ENCODE peak calls at places on chromosome 21, in eight cellular contexts. N, P, J, W, M, B, Y and L are unnamed samples.

GRCh38 chr21:43938751-43939442 is 73.2 kb upstream of the TRAPPC10 start:
- DNase-seq in N (peak), J (peak), M (peak), Y (peak), W (peak), P (peak), B (peak), L (peak)

GRCh38 chr21:42520628-42521253 is 7.1 kb downstream of the SLC37A1 start:
- DNase-seq in J (no peak), P (no peak), W (no peak), B (no peak), Y (peak), N (no peak), M (no peak), L (no peak)

GRCh38 chr21:42039470-42039901 is 29.3 kb upstream of the ZBTB21 start:
- DNase-seq in M (peak), P (no peak), Y (peak), B (no peak), N (no peak), J (no peak), W (no peak), L (peak)

GRCh38 chr21:42513151-42513984 is at the start of gene SLC37A1:
- DNase-seq in Y (peak), M (no peak), N (peak), W (no peak), J (peak), P (peak), B (peak), L (peak)

GRCh38 chr21:43740497-43741156 is 21.7 kb downstream of the PDXK start:
- DNase-seq in Y (peak), M (no peak), P (peak), W (no peak), B (peak), J (peak), N (no peak), L (no peak)

GRCh38 chr21:42739061-42739931 is 85.9 kb downstream of the PDE9A start:
- DNase-seq in P (no peak), J (no peak), W (no peak), Y (no peak), N (no peak), B (no peak), M (no peak), L (no peak)

GRCh38 chr21:34073749-34074282 is 438 bp downstream of the MRPS6 start:
- DNase-seq in P (peak), W (peak), B (peak), M (no peak), J (no peak), N (peak), Y (peak), L (peak)

GRCh38 chr21:43370888-43371570 is 55.9 kb downstream of the SIK1 start:
- DNase-seq in W (no peak), N (no peak), J (no peak), Y (no peak), B (no peak), P (no peak), M (no peak), L (no peak)

GRCh38 chr21:46295996-46296752 is 10.0 kb downstream of the YBEY start:
- DNase-seq in B (peak), P (peak), N (no peak), M (peak), J (peak), W (peak), Y (peak), L (peak)

GRCh38 chr21:25464275-25464674 is 143.0 kb downstream of the MRPL39 start:
- DNase-seq in W (no peak), N (peak), M (no peak), Y (no peak), J (no peak), B (no peak), P (no peak), L (no peak)

GRCh38 chr21:36908260-36908908 is 58.1 kb downstream of the HLCS start:
- DNase-seq in M (no peak), N (no peak), W (no peak), Y (no peak), P (no peak), J (no peak), B (no peak), L (no peak)

GRCh38 chr21:38081663-38082062 is 165.4 kb upstream of the KCNJ6 start:
- DNase-seq in Y (no peak), B (no peak), W (no peak), N (no peak), P (no peak), M (no peak), J (no peak), L (no peak)

GRCh38 chr21:33029975-33030461 is 4.3 kb downstream of the OLIG2 start:
- DNase-seq in Y (no peak), P (no peak), J (no peak), W (no peak), N (no peak), M (no peak), B (no peak), L (no peak)

GRCh38 chr21:46065215-46065992 is 32.5 kb upstream of the COL6A2 start:
- DNase-seq in W (peak), J (peak), P (peak), B (peak), N (no peak), M (peak), Y (peak), L (peak)

GRCh38 chr21:38837806-38838461 is 32.2 kb downstream of the ETS2 start:
- DNase-seq in Y (no peak), N (no peak), J (no peak), B (no peak), M (no peak), P (no peak), W (no peak), L (no peak)

GRCh38 chr21:32735524-32735923 is 7.7 kb upstream of the SYNJ1 start:
- DNase-seq in M (no peak), J (no peak), B (no peak), N (no peak), P (no peak), Y (no peak), W (no peak), L (no peak)

GRCh38 chr21:39461419-39461818 is 9.6 kb downstream of the SH3BGR start:
- DNase-seq in P (no peak), M (no peak), B (no peak), J (no peak), N (peak), Y (no peak), W (no peak), L (no peak)

GRCh38 chr21:15159382-15160020 is 94.7 kb upstream of the NRIP1 start:
- DNase-seq in P (no peak), Y (no peak), M (no peak), W (no peak), B (no peak), N (peak), J (no peak), L (no peak)

GRCh38 chr21:42113926-42114409 is 42.9 kb downstream of the UMODL1 start:
- DNase-seq in Y (peak), M (peak), N (no peak), P (no peak), W (peak), B (no peak), J (no peak), L (no peak)

GRCh38 chr21:32309906-32310460 is 11.3 kb downstream of the MRAP start:
- DNase-seq in N (no peak), J (no peak), W (no peak), B (no peak), P (no peak), Y (no peak), M (no peak), L (no peak)

GRCh38 chr21:46661211-46661625 is 25.7 kb downstream of the PRMT2 start:
- DNase-seq in B (peak), M (no peak), Y (peak), W (peak), P (peak), N (peak), J (peak), L (peak)

GRCh38 chr21:23740463-23740862 is 1866.8 kb downstream of the MRPL39 start:
- DNase-seq in M (no peak), B (no peak), P (no peak), W (no peak), Y (no peak), N (no peak), J (no peak), L (no peak)

DNA sequence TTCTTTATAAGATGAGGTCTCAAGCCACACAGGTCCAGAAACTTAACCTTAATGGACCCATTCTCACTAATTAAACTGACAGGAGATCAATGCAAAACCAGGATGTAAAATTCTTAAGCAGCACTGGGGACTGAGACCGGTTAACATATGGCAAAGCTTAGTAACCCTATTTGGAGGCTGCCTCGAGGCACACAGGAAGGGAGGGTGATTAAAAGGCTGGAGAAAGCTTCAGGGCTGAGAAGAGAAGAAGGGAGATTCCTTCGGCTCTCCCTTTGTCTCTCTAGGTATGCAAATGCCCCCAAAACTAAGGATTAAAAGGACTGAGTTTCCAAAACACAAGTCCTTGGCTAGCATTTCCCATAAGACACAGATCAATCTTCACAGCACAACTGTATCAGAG is 120.8 kb upstream of the DSCAM start:
- DNase-seq in B (no peak), P (no peak), W (no peak), J (no peak), M (no peak), Y (no peak), N (no peak), L (no peak)
- H3K4me3 ChIP-seq in B (no peak), P (no peak), W (no peak), J (no peak), M (no peak), Y (no peak), N (no peak), L (no peak)

GRCh38 chr21:29332461-29333354 is 34.0 kb downstream of the BACH1 start:
- DNase-seq in N (no peak), P (no peak), M (no peak), W (no peak), Y (peak), J (no peak), B (no peak), L (no peak)
- H3K4me3 ChIP-seq in N (no peak), P (no peak), M (no peak), W (no peak), Y (no peak), J (no peak), B (no peak), L (no peak)

GRCh38 chr21:31159808-31160207 is 121.5 kb upstream of the KRTAP19-8 start:
- DNase-seq in J (no peak), W (no peak), N (no peak), M (no peak), Y (no peak), P (no peak), B (no peak), L (no peak)
- H3K4me3 ChIP-seq in J (no peak), W (no peak), N (no peak), M (no peak), Y (no peak), P (no peak), B (peak), L (no peak)

DNA sequence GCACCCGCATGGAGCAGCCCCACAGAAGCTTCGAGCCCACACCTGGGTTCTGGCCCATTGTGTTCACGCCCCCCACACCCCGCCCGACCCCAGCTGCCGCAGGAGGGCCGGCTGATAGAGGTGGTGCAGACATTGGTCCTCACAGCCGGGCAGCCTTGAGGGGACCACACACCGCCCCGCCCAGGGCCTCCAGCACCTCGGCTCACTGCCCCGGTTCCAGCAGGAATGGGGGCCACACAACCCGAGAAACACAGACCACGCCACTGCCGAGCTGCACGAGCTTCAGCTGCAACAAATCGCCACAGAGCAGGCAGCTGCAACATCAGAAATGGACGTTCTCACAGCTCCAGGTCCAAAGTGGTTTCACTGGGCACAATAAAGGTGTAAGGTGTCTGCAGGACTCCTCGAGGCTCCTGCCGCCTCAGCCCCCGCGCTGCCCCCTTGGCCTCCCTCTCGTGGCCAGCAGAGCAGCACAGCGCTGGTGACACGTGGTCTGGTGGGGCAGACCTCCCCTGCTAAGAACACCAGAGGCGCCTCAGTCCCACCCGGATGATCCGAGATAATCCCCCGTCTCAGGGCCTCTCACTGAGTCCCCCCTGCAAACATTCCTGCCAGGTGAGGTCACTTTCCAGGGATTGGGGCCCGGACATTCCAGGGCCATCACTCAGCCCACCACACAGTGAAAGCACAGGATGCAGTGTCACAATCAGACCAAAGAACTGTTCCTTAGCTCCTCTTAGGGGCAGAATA is 62.3 kb upstream of the ADARB1 start:
- DNase-seq in B (peak), J (peak), M (no peak), P (no peak), N (no peak), Y (no peak), W (peak), L (peak)
- H3K4me3 ChIP-seq in B (no peak), J (no peak), M (no peak), P (no peak), N (no peak), Y (no peak), W (no peak), L (no peak)

GRCh38 chr21:35779690-35780570 is 280.4 kb downstream of the SETD4 start:
- DNase-seq in J (no peak), Y (no peak), W (no peak), B (no peak), P (peak), M (no peak), N (no peak), L (no peak)
- H3K4me3 ChIP-seq in J (no peak), Y (no peak), W (no peak), B (no peak), P (no peak), M (no peak), N (no peak), L (no peak)